ENCODE peak calls at places on chromosome 1, in nine cellular contexts. One of them, this sample, is unnamed.

GRCh38 chr1:201586806-201587205 is 47.9 kb downstream of the NAV1 start:
- DNase-seq in cerebellar cortex: no peak
- DNase-seq in tibial nerve: no peak
- DNase-seq in suprapubic skin: no peak
- DNase-seq in activated T-helper 9 cell treated with anti-CD3 and anti-CD28 coated beads, Interleukin-2, amount 50 U/mL, for 16 hours: no peak
- DNase-seq in right cardiac atrium: no peak
- DNase-seq in RPMI7951: no peak
- DNase-seq in activated naive CD4-positive, alpha-beta T cell: no peak
- DNase-seq in M059J: no peak
- DNase-seq in this sample: no peak

GRCh38 chr1:180096584-180097318 is 57.9 kb upstream of the QSOX1 start:
- DNase-seq in suprapubic skin: no peak
- DNase-seq in activated T-helper 9 cell treated with anti-CD3 and anti-CD28 coated beads, Interleukin-2, amount 50 U/mL, for 16 hours: no peak
- DNase-seq in cerebellar cortex: no peak
- DNase-seq in tibial nerve: no peak
- DNase-seq in M059J: no peak
- DNase-seq in activated naive CD4-positive, alpha-beta T cell: no peak
- DNase-seq in right cardiac atrium: no peak
- DNase-seq in RPMI7951: no peak
- DNase-seq in this sample: no peak

GRCh38 chr1:77222496-77222895 is 3.3 kb upstream of the PIGK start:
- DNase-seq in activated T-helper 9 cell treated with anti-CD3 and anti-CD28 coated beads, Interleukin-2, amount 50 U/mL, for 16 hours: no peak
- DNase-seq in tibial nerve: no peak
- DNase-seq in activated naive CD4-positive, alpha-beta T cell: no peak
- DNase-seq in cerebellar cortex: no peak
- DNase-seq in M059J: no peak
- DNase-seq in right cardiac atrium: no peak
- DNase-seq in RPMI7951: no peak
- DNase-seq in suprapubic skin: no peak
- DNase-seq in this sample: no peak

GRCh38 chr1:153532161-153532560 is 3.6 kb downstream of the S100A6 start:
- DNase-seq in tibial nerve: no peak
- DNase-seq in right cardiac atrium: no peak
- DNase-seq in activated T-helper 9 cell treated with anti-CD3 and anti-CD28 coated beads, Interleukin-2, amount 50 U/mL, for 16 hours: no peak
- DNase-seq in RPMI7951: no peak
- DNase-seq in M059J: no peak
- DNase-seq in cerebellar cortex: no peak
- DNase-seq in activated naive CD4-positive, alpha-beta T cell: no peak
- DNase-seq in suprapubic skin: peak
- DNase-seq in this sample: no peak

GRCh38 chr1:27086026-27086425 is 68.9 kb downstream of the SLC9A1 start:
- DNase-seq in cerebellar cortex: no peak
- DNase-seq in activated naive CD4-positive, alpha-beta T cell: no peak
- DNase-seq in activated T-helper 9 cell treated with anti-CD3 and anti-CD28 coated beads, Interleukin-2, amount 50 U/mL, for 16 hours: no peak
- DNase-seq in tibial nerve: no peak
- DNase-seq in RPMI7951: no peak
- DNase-seq in right cardiac atrium: no peak
- DNase-seq in suprapubic skin: no peak
- DNase-seq in M059J: no peak
- DNase-seq in this sample: no peak

GRCh38 chr1:50047916-50048694 is 24.4 kb upstream of the AGBL4 start:
- DNase-seq in activated naive CD4-positive, alpha-beta T cell: no peak
- DNase-seq in activated T-helper 9 cell treated with anti-CD3 and anti-CD28 coated beads, Interleukin-2, amount 50 U/mL, for 16 hours: no peak
- DNase-seq in right cardiac atrium: peak
- DNase-seq in tibial nerve: no peak
- DNase-seq in cerebellar cortex: no peak
- DNase-seq in suprapubic skin: no peak
- DNase-seq in M059J: no peak
- DNase-seq in RPMI7951: no peak
- DNase-seq in this sample: no peak

GRCh38 chr1:228058981-228059535 is 23.4 kb upstream of the ARF1 start:
- DNase-seq in cerebellar cortex: no peak
- DNase-seq in activated T-helper 9 cell treated with anti-CD3 and anti-CD28 coated beads, Interleukin-2, amount 50 U/mL, for 16 hours: no peak
- DNase-seq in RPMI7951: no peak
- DNase-seq in M059J: no peak
- DNase-seq in activated naive CD4-positive, alpha-beta T cell: no peak
- DNase-seq in suprapubic skin: peak
- DNase-seq in right cardiac atrium: no peak
- DNase-seq in tibial nerve: peak
- DNase-seq in this sample: no peak

GRCh38 chr1:22780696-22781095 is 70.1 kb downstream of the EPHB2 start:
- DNase-seq in activated naive CD4-positive, alpha-beta T cell: no peak
- DNase-seq in RPMI7951: peak
- DNase-seq in M059J: peak
- DNase-seq in suprapubic skin: no peak
- DNase-seq in tibial nerve: no peak
- DNase-seq in right cardiac atrium: no peak
- DNase-seq in cerebellar cortex: peak
- DNase-seq in activated T-helper 9 cell treated with anti-CD3 and anti-CD28 coated beads, Interleukin-2, amount 50 U/mL, for 16 hours: no peak
- DNase-seq in this sample: no peak

GRCh38 chr1:219159946-219160645 is 13.6 kb upstream of the LYPLAL1 start:
- DNase-seq in activated naive CD4-positive, alpha-beta T cell: no peak
- DNase-seq in activated T-helper 9 cell treated with anti-CD3 and anti-CD28 coated beads, Interleukin-2, amount 50 U/mL, for 16 hours: no peak
- DNase-seq in RPMI7951: peak
- DNase-seq in cerebellar cortex: no peak
- DNase-seq in right cardiac atrium: no peak
- DNase-seq in suprapubic skin: no peak
- DNase-seq in M059J: peak
- DNase-seq in tibial nerve: no peak
- DNase-seq in this sample: peak

GRCh38 chr1:107531065-107531908 is 390.4 kb downstream of the NTNG1 start:
- DNase-seq in RPMI7951: no peak
- DNase-seq in suprapubic skin: no peak
- DNase-seq in activated T-helper 9 cell treated with anti-CD3 and anti-CD28 coated beads, Interleukin-2, amount 50 U/mL, for 16 hours: no peak
- DNase-seq in right cardiac atrium: no peak
- DNase-seq in M059J: no peak
- DNase-seq in cerebellar cortex: no peak
- DNase-seq in activated naive CD4-positive, alpha-beta T cell: no peak
- DNase-seq in tibial nerve: no peak
- DNase-seq in this sample: no peak

This sample was measured in pons.